ENCODE peak calls at places on chromosomes 1 and 21, in ten cellular contexts. S is transverse colon, M is AG04450, X is BE2C, L is WTC11, Q is hepatocyte, P is ovary, C is MM.1S, E is Panc1, I is neural crest cell. U is an unnamed sample.

GRCh38 chr21:45386728-45387371 is 18.1 kb upstream of the COL18A1 start:
- DNase-seq in S (no peak), M (peak; percentile 87), X (peak; percentile 34), L (no peak), Q (peak; percentile 69), P (peak; percentile 92), C (no peak), E (no peak), I (no peak), U (no peak)

GRCh38 chr1:198598796-198599321 is 40.0 kb upstream of the PTPRC start:
- DNase-seq in S (no peak), M (no peak), X (no peak), L (no peak), Q (no peak), P (no peak), C (no peak), E (no peak), I (no peak), U (no peak)

GRCh38 chr1:110262846-110263631 is 52.9 kb downstream of the KCNC4 start:
- DNase-seq in S (no peak), M (no peak), X (no peak), L (no peak), Q (no peak), P (no peak), C (peak; percentile 39), E (no peak), I (no peak), U (no peak)

GRCh38 chr1:171817511-171818265 is 23.6 kb upstream of the DNM3 start:
- DNase-seq in S (peak; percentile 8), M (peak; percentile 18), X (peak; percentile 25), L (no peak), Q (peak; percentile 59), P (no peak), C (no peak), E (no peak), I (no peak), U (no peak)

GRCh38 chr1:58391056-58391455 is 155.5 kb downstream of the OMA1 start:
- DNase-seq in S (no peak), M (no peak), X (no peak), L (no peak), Q (no peak), P (no peak), C (no peak), E (no peak), I (no peak), U (no peak)

GRCh38 chr1:76141898-76142297 is 67.4 kb downstream of the ST6GALNAC3 start:
- DNase-seq in S (no peak), M (no peak), X (no peak), L (peak; percentile 36), Q (no peak), P (no peak), C (no peak), E (no peak), I (no peak), U (no peak)

GRCh38 chr1:58927722-58928085 is 143.9 kb upstream of the JUN start:
- DNase-seq in S (no peak), M (no peak), X (no peak), L (no peak), Q (no peak), P (no peak), C (no peak), E (no peak), I (no peak), U (peak; percentile 60)

GRCh38 chr1:159977364-159978106 is 23.5 kb upstream of the SLAMF9 start:
- DNase-seq in S (no peak), M (no peak), X (no peak), L (no peak), Q (no peak), P (no peak), C (no peak), E (no peak), I (no peak), U (no peak)

GRCh38 chr1:178497903-178498478 is 1.2 kb upstream of the CLEC20A start:
- DNase-seq in S (no peak), M (no peak), X (no peak), L (no peak), Q (no peak), P (no peak), C (no peak), E (no peak), I (no peak), U (no peak)

GRCh38 chr1:152111515-152111968 is 3.7 kb downstream of the TCHH start:
- DNase-seq in S (no peak), M (no peak), X (peak; percentile 21), L (peak; percentile 51), Q (peak; percentile 10), P (no peak), C (peak; percentile 79), E (no peak), I (no peak), U (no peak)

GRCh38 chr1:91730781-91731732 is 154.9 kb downstream of the TGFBR3 start:
- DNase-seq in S (peak; percentile 33), M (no peak), X (peak; percentile 65), L (no peak), Q (peak; percentile 68), P (peak; percentile 44), C (no peak), E (no peak), I (no peak), U (peak; percentile 59)

GRCh38 chr1:225524570-225524969 is 96.7 kb upstream of the LBR start:
- DNase-seq in S (no peak), M (no peak), X (no peak), L (no peak), Q (no peak), P (no peak), C (no peak), E (no peak), I (no peak), U (no peak)

GRCh38 chr1:81414417-81415087 is 386.2 kb upstream of the ADGRL2 start:
- DNase-seq in S (peak; percentile 85), M (no peak), X (peak; percentile 63), L (peak; percentile 86), Q (peak; percentile 80), P (peak; percentile 78), C (no peak), E (peak; percentile 24), I (peak; percentile 78), U (peak; percentile 81)

GRCh38 chr1:151130837-151131586 is 15.4 kb downstream of the SEMA6C start:
- DNase-seq in S (peak; percentile 84), M (peak; percentile 52), X (no peak), L (peak; percentile 96), Q (peak; percentile 90), P (peak; percentile 92), C (no peak), E (no peak), I (peak; percentile 55), U (peak; percentile 91)

GRCh38 chr1:39131940-39132339 is 72.6 kb upstream of the MACF1 start:
- DNase-seq in S (no peak), M (no peak), X (no peak), L (no peak), Q (no peak), P (no peak), C (no peak), E (no peak), I (no peak), U (no peak)

GRCh38 chr1:39133340-39133684 is 71.2 kb upstream of the MACF1 start:
- DNase-seq in S (no peak), M (no peak), X (no peak), L (no peak), Q (no peak), P (no peak), C (no peak), E (no peak), I (no peak), U (no peak)

GRCh38 chr1:39130297-39130696 is 74.2 kb upstream of the MACF1 start:
- DNase-seq in S (no peak), M (no peak), X (no peak), L (no peak), Q (no peak), P (no peak), C (no peak), E (no peak), I (no peak), U (no peak)

GRCh38 chr1:39134768-39135333 is 69.6 kb upstream of the MACF1 start:
- DNase-seq in S (no peak), M (no peak), X (no peak), L (no peak), Q (no peak), P (no peak), C (peak; percentile 35), E (no peak), I (no peak), U (no peak)

DNA sequence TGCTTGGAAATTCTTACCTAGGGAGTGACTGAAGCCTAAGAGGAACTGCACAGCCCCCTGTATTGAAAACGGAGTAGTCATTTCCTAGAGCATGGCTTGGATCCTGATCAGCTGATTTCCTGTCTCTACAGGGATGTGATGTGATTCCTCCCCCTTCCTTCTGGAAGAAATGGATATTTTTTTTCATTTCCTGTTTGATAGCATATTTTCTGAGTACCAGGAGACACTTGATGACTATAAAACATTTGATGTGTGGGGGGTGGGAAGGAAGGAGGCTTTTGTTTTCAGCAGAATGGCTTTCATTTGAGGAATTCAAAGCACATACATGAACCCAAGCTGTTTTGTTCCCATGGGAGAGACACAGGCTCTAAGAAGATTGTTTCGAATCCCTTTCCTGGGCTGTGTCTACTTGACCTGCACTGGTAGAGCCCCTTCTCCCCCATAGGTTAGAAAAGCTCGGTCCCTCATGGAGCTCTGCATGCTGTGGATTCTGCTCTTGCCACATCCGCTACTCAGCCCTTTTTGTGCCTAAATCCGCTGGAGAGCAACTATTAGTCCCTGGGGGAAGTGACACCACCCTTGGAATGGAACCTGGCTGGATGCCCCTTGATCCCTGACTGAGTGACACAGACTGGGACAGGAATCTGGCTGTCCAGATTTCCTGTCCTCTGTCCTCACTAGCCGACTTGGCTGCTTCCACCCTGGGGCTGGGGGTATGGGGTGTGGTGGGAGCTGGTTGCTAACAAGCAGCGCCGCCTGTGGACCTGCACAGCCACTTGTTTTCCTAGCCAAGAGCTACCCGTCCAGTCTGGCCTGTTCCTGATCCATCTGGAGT is 71.8 kb upstream of the MACF1 start:
- DNase-seq in S (peak; percentile 74), M (no peak), X (peak; percentile 81), L (peak; percentile 88), Q (peak; percentile 80), P (no peak), C (no peak), E (no peak), I (peak; percentile 18), U (peak; percentile 95)
- TF ChIP-seq CTCF in S (peak; percentile 23), M (no peak), X (peak; percentile 55), L (no peak), Q (peak; percentile 26), P (no peak), C (no peak), E (peak; percentile 59), I (peak; percentile 57), U (peak; percentile 38)

GRCh38 chr1:21944261-21945074 is 7.4 kb upstream of the HSPG2 start:
- DNase-seq in S (no peak), M (no peak), X (no peak), L (peak; percentile 59), Q (no peak), P (no peak), C (no peak), E (no peak), I (no peak), U (no peak)
- TF ChIP-seq CTCF in S (no peak), M (no peak), X (no peak), L (no peak), Q (no peak), P (no peak), C (no peak), E (no peak), I (no peak), U (no peak)

GRCh38 chr1:111758373-111758772 is 2.7 kb downstream of the DDX20 start:
- DNase-seq in S (no peak), M (no peak), X (no peak), L (no peak), Q (no peak), P (no peak), C (no peak), E (no peak), I (no peak), U (no peak)
- TF ChIP-seq CTCF in S (no peak), M (peak; percentile 28), X (peak; percentile 47), L (no peak), Q (no peak), P (no peak), C (no peak), E (peak; percentile 11), I (no peak), U (no peak)

GRCh38 chr1:233730809-233731208 is 116.9 kb downstream of the KCNK1 start:
- DNase-seq in S (no peak), M (no peak), X (peak; percentile 12), L (peak; percentile 83), Q (no peak), P (no peak), C (no peak), E (no peak), I (no peak), U (no peak)
- TF ChIP-seq CTCF in S (no peak), M (no peak), X (peak; percentile 10), L (peak; percentile 15), Q (no peak), P (no peak), C (no peak), E (peak; percentile 25), I (peak; percentile 30), U (no peak)